ENCODE peak calls at places on chromosomes 3 and 15, in five cellular contexts. H is NCI-H460; P is mesothelial cell of epicardium; F is stimulated activated CD4-positive, alpha-beta T cell treated with anti-CD3 and anti-CD28 coated beads, Interleukin-1b, Interleukin-23, amount 100 ng/mL, for 24 hours; W is WERI-Rb-1. R is an unnamed sample.

GRCh38 chr3:93843981-93844380 is 129.7 kb downstream of the PROS1 start:
- DNase-seq in P (no peak), F (no peak), H (no peak), W (no peak), R (no peak)

GRCh38 chr3:100868894-100869293 is 124.3 kb downstream of the ABI3BP start:
- DNase-seq in F (no peak), P (no peak), W (no peak), H (no peak), R (no peak)

GRCh38 chr3:184748219-184749135 is 36.6 kb upstream of the MAGEF1 start:
- DNase-seq in P (no peak), F (no peak), W (peak; percentile 66), H (peak; percentile 11), R (no peak)

GRCh38 chr3:101941253-101942039 is 92.1 kb downstream of the NFKBIZ start:
- DNase-seq in W (no peak), P (no peak), F (no peak), H (no peak), R (no peak)

GRCh38 chr3:133448478-133449122 is 48.7 kb downstream of the BFSP2 start:
- DNase-seq in P (no peak), W (no peak), F (peak; percentile 16), H (no peak), R (no peak)

GRCh38 chr3:109316162-109316730 is at the start of gene DPPA2:
- DNase-seq in H (no peak), P (no peak), F (no peak), W (no peak), R (no peak)

GRCh38 chr15:37095993-37096877 is 4.1 kb downstream of the MEIS2 start:
- DNase-seq in F (no peak), P (no peak), W (peak; percentile 17), H (no peak), R (no peak)

GRCh38 chr3:98914210-98915080 is 12.9 kb upstream of the DCBLD2 start:
- DNase-seq in F (no peak), W (no peak), H (no peak), P (no peak), R (no peak)

GRCh38 chr15:67146875-67147381 is 81.5 kb downstream of the SMAD3 start:
- DNase-seq in H (no peak), W (no peak), F (peak; percentile 17), P (no peak), R (no peak)

GRCh38 chr15:88378259-88378658 is 88.9 kb downstream of the MRPL46 start:
- DNase-seq in W (no peak), H (no peak), F (no peak), P (no peak), R (no peak)

GRCh38 chr3:131491084-131491483 is 11.7 kb downstream of the MRPL3 start:
- DNase-seq in W (no peak), F (no peak), H (no peak), P (no peak), R (no peak)

GRCh38 chr3:19931767-19932188 is 2.2 kb downstream of the EFHB start:
- DNase-seq in P (no peak), W (no peak), F (no peak), H (no peak), R (no peak)

GRCh38 chr3:129341331-129342141 is 62.9 kb downstream of the HMCES start:
- DNase-seq in W (no peak), P (no peak), F (no peak), H (no peak), R (no peak)

GRCh38 chr3:87350367-87351199 is 74.2 kb upstream of the POU1F1 start:
- DNase-seq in W (no peak), P (no peak), H (peak; percentile 34), F (no peak), R (no peak)

GRCh38 chr15:25903024-25903581 is 40.0 kb upstream of the ATP10A start:
- DNase-seq in P (no peak), F (no peak), W (no peak), H (no peak), R (no peak)

GRCh38 chr3:124258057-124258500 is 266.2 kb upstream of the ROPN1 start:
- DNase-seq in F (no peak), H (no peak), W (no peak), P (no peak), R (no peak)

GRCh38 chr3:4776399-4776979 is 202.7 kb upstream of the BHLHE40 start:
- DNase-seq in W (no peak), P (no peak), H (no peak), F (no peak), R (no peak)

GRCh38 chr3:81744366-81744765 is 17.1 kb downstream of the GBE1 start:
- DNase-seq in F (no peak), P (no peak), W (no peak), H (peak; percentile 80), R (no peak)